ENCODE peak calls at places on chromosomes 4 and X, in four cellular contexts. M is prostate gland, N is upper lobe of right lung, Z is neuronal stem cell. D is an unnamed sample.

GRCh38 chrX:46713672-46714487 is 45.0 kb downstream of the SLC9A7 start:
- DNase-seq in M (no peak), N (no peak), Z (no peak), D (no peak)

GRCh38 chr4:143668930-143669553 is 31.4 kb downstream of the FREM3 start:
- DNase-seq in M (no peak), N (no peak), Z (no peak), D (no peak)

GRCh38 chrX:17750436-17750835 is 13.1 kb downstream of the SCML1 start:
- DNase-seq in M (no peak), N (no peak), Z (no peak), D (no peak)

GRCh38 chr4:182230256-182230655 is 12.9 kb upstream of the TENM3 start:
- DNase-seq in M (no peak), N (no peak), Z (no peak), D (no peak)

GRCh38 chr4:73891739-73892405 is 22.7 kb downstream of the CXCL1 start:
- DNase-seq in M (no peak), N (no peak), Z (no peak), D (no peak)

GRCh38 chr4:19301527-19301926 is 950.2 kb upstream of the SLIT2 start:
- DNase-seq in M (no peak), N (no peak), Z (no peak), D (no peak)

GRCh38 chrX:18938710-18939109 is 45.2 kb downstream of the PHKA2 start:
- DNase-seq in M (no peak), N (no peak), Z (no peak), D (no peak)

GRCh38 chr4:5079581-5079980 is 28.3 kb downstream of the STK32B start:
- DNase-seq in M (no peak), N (no peak), Z (no peak), D (no peak)

GRCh38 chrX:113741744-113742143 is 842.1 kb upstream of the HTR2C start:
- DNase-seq in M (peak), N (no peak), Z (no peak), D (no peak)

GRCh38 chr4:40199999-40200880 is 3.4 kb downstream of the RHOH start:
- DNase-seq in M (no peak), N (no peak), Z (no peak), D (no peak)

GRCh38 chrX:16444353-16444752 is 205.6 kb upstream of the S100G start:
- DNase-seq in M (no peak), N (no peak), Z (no peak), D (no peak)

GRCh38 chrX:123169247-123169901 is 14.7 kb upstream of the GRIA3 start:
- DNase-seq in M (no peak), N (no peak), Z (no peak), D (no peak)

GRCh38 chr4:53914313-53915016 is 149.9 kb downstream of the CHIC2 start:
- DNase-seq in M (no peak), N (no peak), Z (no peak), D (no peak)

GRCh38 chr4:111136438-111136837 is 513.6 kb upstream of the PITX2 start:
- DNase-seq in M (no peak), N (no peak), Z (no peak), D (no peak)

GRCh38 chr4:6471303-6472007 is 959 bp downstream of the PPP2R2C start:
- DNase-seq in M (no peak), N (no peak), Z (no peak), D (no peak)

GRCh38 chr4:145231906-145232700 is 51.7 kb upstream of the OTUD4 start:
- DNase-seq in M (no peak), N (no peak), Z (no peak), D (no peak)

GRCh38 chr4:147769386-147769785 is 37.5 kb downstream of the ARHGAP10 start:
- DNase-seq in M (no peak), N (no peak), Z (no peak), D (no peak)

GRCh38 chr4:106809083-106809482 is 227.0 kb downstream of the DKK2 start:
- DNase-seq in M (no peak), N (no peak), Z (no peak), D (no peak)

GRCh38 chr4:26194764-26195163 is 126.0 kb upstream of the RBPJ start:
- DNase-seq in M (no peak), N (no peak), Z (no peak), D (no peak)

GRCh38 chr4:154503598-154503997 is 12.0 kb upstream of the DCHS2 start:
- DNase-seq in M (no peak), N (no peak), Z (peak), D (no peak)

GRCh38 chrX:115560211-115560977 is 580 bp upstream of the PLS3 start:
- DNase-seq in M (no peak), N (no peak), Z (no peak), D (peak)

GRCh38 chrX:15299945-15300851 is 15.2 kb downstream of the ASB11 start:
- DNase-seq in M (no peak), N (no peak), Z (peak), D (no peak)

GRCh38 chr4:8557151-8558076 is 22.8 kb upstream of the GPR78 start:
- DNase-seq in M (no peak), N (peak), Z (no peak), D (no peak)

GRCh38 chr4:178414881-178415446 is 972.7 kb upstream of the AGA start:
- DNase-seq in M (no peak), N (peak), Z (no peak), D (no peak)

GRCh38 chrX:148382983-148383382 is 117.4 kb upstream of the AFF2 start:
- DNase-seq in M (no peak), N (no peak), Z (no peak), D (no peak)

GRCh38 chr4:52640808-52641595 is 18.1 kb downstream of the USP46 start:
- DNase-seq in M (no peak), N (no peak), Z (no peak), D (no peak)

GRCh38 chr4:112327950-112328349 is 30.8 kb downstream of the ALPK1 start:
- DNase-seq in M (no peak), N (no peak), Z (peak), D (no peak)

GRCh38 chrX:13293700-13294099 is 26.2 kb downstream of the ATXN3L start:
- DNase-seq in M (peak), N (no peak), Z (no peak), D (no peak)

DNA sequence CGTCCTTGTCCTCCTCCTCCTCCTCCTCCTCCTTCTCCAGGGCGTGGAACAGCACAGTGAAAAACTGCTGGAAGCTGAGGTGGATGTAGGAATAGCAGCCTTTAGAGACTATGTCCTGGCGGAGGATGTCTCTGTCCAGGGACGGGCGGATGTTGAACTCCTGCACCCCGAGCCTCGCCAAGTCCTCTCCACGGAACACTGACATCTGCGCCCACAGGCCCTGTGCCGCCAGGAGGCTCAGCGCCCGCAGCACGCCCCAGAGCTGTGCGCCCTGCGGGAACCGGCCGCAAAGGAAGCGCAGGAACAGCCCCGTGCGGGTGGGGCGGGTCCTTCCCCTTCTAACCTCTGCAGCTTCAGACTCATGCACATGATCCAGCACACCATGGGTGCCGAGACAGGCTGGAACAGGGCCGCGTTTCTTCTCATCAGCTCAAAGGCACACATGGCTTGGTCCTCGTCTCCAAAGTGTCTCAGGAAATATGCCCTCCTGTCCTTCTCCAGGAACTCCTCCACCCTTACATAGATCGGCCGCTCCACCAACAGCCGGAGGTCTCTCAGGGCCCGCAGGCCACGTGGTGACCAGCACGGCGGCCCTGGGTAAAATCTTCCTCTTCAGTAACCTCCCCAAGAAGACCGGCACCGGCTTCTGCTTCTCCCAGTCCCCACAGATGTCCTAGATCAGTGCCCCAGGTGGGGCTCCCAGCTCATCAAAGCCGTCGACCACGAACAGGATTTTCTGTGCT is 1.2 kb downstream of the NLRP2B start:
- DNase-seq in M (no peak), N (no peak), Z (no peak), D (no peak)
- H3K27ac ChIP-seq in M (no peak), N (no peak), Z (no peak), D (no peak)

GRCh38 chr4:177315767-177316490 is 6.3 kb downstream of the NEIL3 start:
- DNase-seq in M (no peak), N (no peak), Z (no peak), D (no peak)
- H3K27ac ChIP-seq in M (no peak), N (no peak), Z (no peak), D (no peak)

GRCh38 chr4:71052716-71053115 is 59.3 kb downstream of the DCK start:
- DNase-seq in M (no peak), N (no peak), Z (no peak), D (no peak)
- H3K27ac ChIP-seq in M (no peak), N (no peak), Z (no peak), D (no peak)

GRCh38 chr4:10128761-10129160 is 12.2 kb upstream of the WDR1 start:
- DNase-seq in M (no peak), N (no peak), Z (no peak), D (no peak)
- H3K27ac ChIP-seq in M (no peak), N (no peak), Z (no peak), D (no peak)

GRCh38 chr4:47075919-47076318 is 44.6 kb downstream of the GABRB1 start:
- DNase-seq in M (no peak), N (no peak), Z (no peak), D (no peak)

GRCh38 chr4:47074836-47075235 is 43.5 kb downstream of the GABRB1 start:
- DNase-seq in M (no peak), N (no peak), Z (no peak), D (no peak)

GRCh38 chr4:47071863-47072441 is 40.6 kb downstream of the GABRB1 start:
- DNase-seq in M (no peak), N (no peak), Z (no peak), D (no peak)

DNA sequence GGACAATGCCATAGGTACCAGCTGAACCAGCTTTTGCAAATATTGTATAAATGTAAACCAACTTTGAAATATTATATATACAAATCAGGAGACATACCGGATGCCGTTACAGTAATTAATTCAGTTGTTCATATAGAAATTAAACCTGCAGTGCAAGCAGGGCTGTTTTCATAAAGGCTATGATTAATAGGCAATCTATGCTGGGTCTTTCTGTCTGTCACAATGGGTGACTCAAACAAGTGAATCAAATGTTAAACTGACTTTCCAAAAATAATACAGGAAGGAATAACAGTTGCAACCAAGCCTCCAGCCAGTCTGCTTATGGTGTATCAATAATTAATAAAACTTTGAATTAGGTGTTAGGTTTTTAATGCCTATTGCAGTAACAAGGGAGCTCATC is 43.9 kb downstream of the GABRB1 start:
- DNase-seq in M (no peak), N (no peak), Z (no peak), D (no peak)
- H3K27ac ChIP-seq in M (no peak), N (no peak), Z (no peak), D (no peak)

GRCh38 chr4:190015538-190016368 is 11.3 kb downstream of the FRG2 start:
- DNase-seq in M (no peak), N (no peak), Z (no peak), D (no peak)

GRCh38 chr4:190018201-190018920 is 8.7 kb downstream of the FRG2 start:
- DNase-seq in M (no peak), N (no peak), Z (no peak), D (no peak)

GRCh38 chr4:190014771-190015537 is 12.1 kb downstream of the FRG2 start:
- DNase-seq in M (no peak), N (no peak), Z (no peak), D (no peak)

GRCh38 chr4:190017357-190018200 is 9.5 kb downstream of the FRG2 start:
- DNase-seq in M (no peak), N (no peak), Z (no peak), D (no peak)

DNA sequence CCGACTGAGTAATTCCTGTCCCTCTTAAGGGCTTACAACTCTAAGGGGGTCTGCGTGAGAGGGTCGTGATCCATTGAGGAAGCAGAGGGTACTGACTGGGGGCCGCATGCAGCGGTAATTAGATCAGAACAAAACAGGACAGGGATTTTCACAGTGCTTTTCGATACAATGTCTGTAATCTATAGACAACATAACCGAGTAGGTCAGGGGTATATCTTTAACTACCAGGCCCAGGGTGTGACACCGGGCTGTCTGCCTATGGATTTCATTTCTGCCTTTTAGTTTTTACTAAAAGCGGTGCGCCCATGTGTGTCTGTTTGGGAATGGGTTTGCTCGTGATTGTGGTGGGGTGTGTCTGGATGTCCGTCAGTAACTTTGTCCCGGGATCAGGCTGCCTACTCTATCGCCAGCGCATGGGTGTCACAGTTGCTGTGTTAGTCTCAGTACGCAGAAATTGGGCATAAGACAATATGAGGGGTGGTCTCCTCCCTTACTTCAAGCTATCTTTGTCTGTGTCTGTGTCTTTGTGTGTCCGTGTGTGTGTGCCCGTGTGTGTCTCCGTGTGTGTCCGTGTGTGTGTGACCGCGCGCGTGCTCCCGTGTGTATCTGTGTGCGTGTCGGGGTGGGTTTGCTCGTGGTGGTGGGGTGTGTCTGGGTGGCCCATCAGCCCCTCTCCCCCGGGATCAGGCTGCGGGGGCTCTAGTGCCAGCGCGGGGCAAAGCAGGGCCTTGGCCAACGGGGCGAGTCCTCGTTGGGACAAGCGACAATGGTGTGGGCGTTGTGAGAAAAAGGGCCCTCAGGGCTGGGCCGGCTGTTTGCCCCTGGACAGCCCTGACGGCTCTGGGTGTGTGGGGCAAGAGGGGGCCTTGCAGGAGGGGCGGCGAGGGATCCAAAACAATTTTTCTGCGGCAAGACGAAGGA is 10.4 kb downstream of the FRG2 start:
- DNase-seq in M (no peak), N (no peak), Z (no peak), D (no peak)
- H3K27ac ChIP-seq in M (no peak), N (no peak), Z (no peak), D (no peak)

GRCh38 chr4:13922459-13922858 is 294.9 kb upstream of the BOD1L1 start:
- DNase-seq in M (no peak), N (no peak), Z (no peak), D (no peak)
- H3K27ac ChIP-seq in M (no peak), N (no peak), Z (no peak), D (no peak)

GRCh38 chrX:2351999-2352995 is 148.5 kb downstream of the DHRSX start:
- DNase-seq in M (no peak), N (no peak), Z (no peak), D (no peak)
- H3K27ac ChIP-seq in M (no peak), N (no peak), Z (no peak), D (no peak)

GRCh38 chrX:133538148-133538547 is 122.9 kb upstream of the GPC4 start:
- DNase-seq in M (no peak), N (no peak), Z (no peak), D (no peak)

GRCh38 chrX:133534172-133534571 is 118.9 kb upstream of the GPC4 start:
- DNase-seq in M (no peak), N (no peak), Z (no peak), D (no peak)

GRCh38 chrX:133533249-133533648 is 118.0 kb upstream of the GPC4 start:
- DNase-seq in M (no peak), N (no peak), Z (no peak), D (no peak)

GRCh38 chrX:133535066-133535465 is 119.8 kb upstream of the GPC4 start:
- DNase-seq in M (no peak), N (no peak), Z (no peak), D (no peak)

DNA sequence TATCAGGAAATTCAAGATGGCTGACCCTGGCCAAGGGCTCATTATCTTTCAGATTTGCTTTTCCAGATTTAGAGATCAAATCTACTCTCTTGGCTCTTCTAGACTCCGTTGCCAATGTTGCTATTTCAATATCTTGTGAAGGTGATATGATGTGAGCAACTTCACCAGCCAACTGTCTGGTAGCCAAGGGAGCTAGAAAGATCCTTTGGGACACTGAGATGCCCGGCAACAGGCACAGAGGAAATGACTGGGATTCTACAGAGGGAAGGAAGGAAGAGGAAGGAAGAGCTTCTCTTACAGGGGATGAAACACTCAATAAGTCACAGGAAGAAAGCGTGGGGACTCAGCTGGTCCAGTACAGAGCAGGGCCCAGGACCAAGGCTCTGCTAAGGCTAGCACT is 121.9 kb upstream of the GPC4 start:
- DNase-seq in M (no peak), N (no peak), Z (no peak), D (no peak)
- H3K27ac ChIP-seq in M (no peak), N (no peak), Z (no peak), D (no peak)

GRCh38 chr4:117796677-117797076 is 237.6 kb upstream of the NDST3 start:
- DNase-seq in M (no peak), N (no peak), Z (no peak), D (no peak)

GRCh38 chr4:117793786-117794369 is 240.4 kb upstream of the NDST3 start:
- DNase-seq in M (no peak), N (no peak), Z (no peak), D (no peak)
- H3K27ac ChIP-seq in M (no peak), N (no peak), Z (no peak), D (no peak)